ENCODE peak calls at places on chromosomes 6 and 20, in six cellular contexts. B, A, P, W, F and E are unnamed samples.

GRCh38 chr20:25389858-25390537 is 637 bp downstream of the ABHD12 start:
- DNase-seq in B (peak; percentile 49), A (peak; percentile 37), P (peak; percentile 41), W (no peak), F (no peak), E (no peak)

GRCh38 chr6:288861-289260 is 3.4 kb upstream of the DUSP22 start:
- DNase-seq in B (no peak), A (no peak), P (no peak), W (no peak), F (no peak), E (no peak)

GRCh38 chr20:22805970-22806369 is 221.6 kb upstream of the FOXA2 start:
- DNase-seq in B (no peak), A (no peak), P (no peak), W (no peak), F (no peak), E (no peak)

GRCh38 chr20:36454664-36455427 is 86.5 kb upstream of the MYL9 start:
- DNase-seq in B (peak; percentile 45), A (no peak), P (peak; percentile 45), W (peak; percentile 55), F (no peak), E (no peak)

GRCh38 chr6:111681856-111682255 is 76.2 kb upstream of the TRAF3IP2 start:
- DNase-seq in B (no peak), A (no peak), P (no peak), W (no peak), F (no peak), E (no peak)

GRCh38 chr6:39416728-39417127 is 94.2 kb upstream of the KCNK16 start:
- DNase-seq in B (no peak), A (no peak), P (no peak), W (peak; percentile 47), F (no peak), E (no peak)

GRCh38 chr6:57252975-57253374 is 30.9 kb upstream of the RAB23 start:
- DNase-seq in B (no peak), A (no peak), P (no peak), W (no peak), F (no peak), E (no peak)

GRCh38 chr6:31079656-31080261 is 32.6 kb downstream of the C6orf15 start:
- DNase-seq in B (peak; percentile 59), A (peak; percentile 68), P (peak; percentile 73), W (peak; percentile 50), F (no peak), E (no peak)

GRCh38 chr20:62697468-62697912 is 11.1 kb upstream of the NTSR1 start:
- DNase-seq in B (no peak), A (no peak), P (no peak), W (peak; percentile 26), F (no peak), E (no peak)

DNA sequence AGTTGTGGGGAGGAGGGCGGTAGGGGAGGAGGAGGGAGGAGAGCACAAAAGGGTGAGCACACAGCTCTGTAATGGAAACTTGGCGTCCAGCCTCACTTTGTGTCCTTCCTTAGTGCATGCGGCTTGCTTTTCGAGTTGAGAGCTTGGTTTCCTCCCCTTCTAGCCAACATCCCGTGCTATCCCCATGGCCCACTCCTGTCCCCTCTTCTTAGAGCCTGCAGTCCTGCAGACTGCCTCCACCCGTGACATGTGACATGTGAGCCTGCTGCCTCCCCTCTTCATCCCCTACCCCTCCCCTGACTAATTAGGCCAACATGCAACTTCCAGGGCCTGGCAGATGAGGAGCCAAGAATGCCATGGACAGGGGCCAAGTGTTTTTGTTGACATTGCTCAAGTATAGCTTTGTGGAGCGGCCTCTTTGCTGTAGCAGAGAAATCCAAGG is 63.2 kb downstream of the SLC24A3 start:
- DNase-seq in B (peak; percentile 79), A (peak; percentile 86), P (peak; percentile 86), W (peak; percentile 68), F (no peak), E (no peak)
- TF ChIP-seq POLR2A in B (no peak), A (no peak), P (no peak), W (no peak), F (no peak), E (no peak)

DNA sequence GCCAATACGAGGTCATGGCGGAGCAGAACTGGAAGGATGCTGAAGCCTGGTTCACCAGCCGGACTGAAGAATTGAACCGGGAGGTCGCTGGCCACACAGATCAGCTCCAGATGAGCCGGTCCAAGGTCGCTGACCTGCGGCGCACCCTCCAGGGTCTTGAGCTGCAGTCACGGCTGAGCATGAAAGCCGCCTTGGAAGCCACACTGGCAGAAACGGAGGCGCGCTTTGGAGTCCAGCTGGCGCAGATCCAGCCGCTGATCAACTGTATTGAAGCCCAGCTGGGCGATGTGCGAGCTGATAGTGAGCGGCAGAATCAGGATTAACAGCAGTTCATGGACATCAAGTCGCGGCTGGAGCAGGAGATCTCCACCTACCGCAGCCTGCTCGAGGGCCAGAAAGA is 296.9 kb downstream of the OGFRL1 start:
- DNase-seq in B (no peak), A (no peak), P (no peak), W (no peak), F (no peak), E (no peak)
- TF ChIP-seq CTCF in B (no peak), A (no peak), P (no peak), W (no peak), F (no peak), E (no peak)

DNA sequence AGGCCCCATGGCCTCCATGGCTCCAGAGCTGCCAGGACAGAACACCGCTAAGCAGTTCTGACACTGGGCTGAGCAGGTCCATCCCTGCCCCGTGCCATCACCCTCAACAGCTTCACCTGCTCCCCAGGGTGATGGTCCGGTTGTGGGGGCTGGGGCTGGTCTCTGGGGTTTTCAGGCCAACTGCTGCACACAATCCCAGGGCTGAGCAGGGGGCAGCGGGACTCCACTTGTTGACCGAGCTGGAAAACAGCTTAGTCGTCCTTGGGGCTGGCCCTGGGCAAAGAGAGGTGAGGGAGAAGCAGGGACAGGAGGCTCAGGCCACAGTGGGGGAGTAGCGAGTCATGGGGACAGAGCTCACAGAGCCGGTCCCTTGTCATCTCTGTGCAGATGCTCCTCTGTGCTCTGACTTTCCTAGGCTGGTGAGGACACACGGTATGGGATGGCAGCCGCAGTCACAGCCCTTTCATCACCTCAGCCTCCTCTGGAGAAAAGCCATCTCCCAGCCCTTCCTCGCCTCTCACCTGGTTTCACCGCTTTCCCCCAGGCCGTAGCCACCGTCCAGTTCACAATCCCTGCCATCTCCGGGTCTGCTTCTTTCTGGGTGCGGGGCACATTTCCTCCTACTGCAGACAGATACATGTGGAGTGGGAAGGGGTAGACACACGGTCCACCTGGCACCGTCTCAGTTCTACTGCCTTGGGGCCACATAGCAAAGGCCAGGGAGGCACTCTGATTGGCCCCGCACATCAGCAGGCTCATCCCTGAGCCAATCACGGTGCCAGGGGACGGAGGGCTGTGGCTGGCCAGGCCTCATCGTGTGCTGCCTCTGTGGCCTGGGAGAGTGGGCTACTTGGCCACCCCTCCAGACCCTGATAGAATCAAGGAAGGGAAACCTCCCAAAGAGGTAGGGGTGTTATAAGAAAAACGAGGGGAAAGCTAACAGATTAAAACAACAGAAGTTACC is 19.1 kb downstream of the MDFI start:
- DNase-seq in B (no peak), A (no peak), P (no peak), W (no peak), F (no peak), E (no peak)
- TF ChIP-seq POLR2A in B (no peak), A (no peak), P (no peak), W (no peak), F (no peak), E (no peak)

GRCh38 chr6:53793318-53793975 is 1.4 kb upstream of the LRRC1 start:
- DNase-seq in B (peak; percentile 40), A (peak; percentile 28), P (peak; percentile 80), W (peak; percentile 31), F (no peak), E (no peak)
- TF ChIP-seq CTCF in B (no peak), A (no peak), P (no peak), W (no peak), F (no peak), E (no peak)

GRCh38 chr6:56040271-56040670 is 164.9 kb upstream of the BMP5 start:
- DNase-seq in B (no peak), A (no peak), P (no peak), W (no peak), F (no peak), E (no peak)

GRCh38 chr6:56040875-56041274 is 165.5 kb upstream of the BMP5 start:
- DNase-seq in B (no peak), A (no peak), P (no peak), W (no peak), F (no peak), E (no peak)

GRCh38 chr6:56043076-56043475 is 167.7 kb upstream of the BMP5 start:
- DNase-seq in B (no peak), A (no peak), P (no peak), W (no peak), F (no peak), E (no peak)

GRCh38 chr6:56043761-56044160 is 168.4 kb upstream of the BMP5 start:
- DNase-seq in B (no peak), A (no peak), P (no peak), W (no peak), F (no peak), E (no peak)

GRCh38 chr6:56041591-56041990 is 166.2 kb upstream of the BMP5 start:
- DNase-seq in B (no peak), A (no peak), P (no peak), W (no peak), F (no peak), E (no peak)
- TF ChIP-seq POLR2A in B (no peak), A (no peak), P (no peak), W (no peak), F (no peak), E (no peak)

DNA sequence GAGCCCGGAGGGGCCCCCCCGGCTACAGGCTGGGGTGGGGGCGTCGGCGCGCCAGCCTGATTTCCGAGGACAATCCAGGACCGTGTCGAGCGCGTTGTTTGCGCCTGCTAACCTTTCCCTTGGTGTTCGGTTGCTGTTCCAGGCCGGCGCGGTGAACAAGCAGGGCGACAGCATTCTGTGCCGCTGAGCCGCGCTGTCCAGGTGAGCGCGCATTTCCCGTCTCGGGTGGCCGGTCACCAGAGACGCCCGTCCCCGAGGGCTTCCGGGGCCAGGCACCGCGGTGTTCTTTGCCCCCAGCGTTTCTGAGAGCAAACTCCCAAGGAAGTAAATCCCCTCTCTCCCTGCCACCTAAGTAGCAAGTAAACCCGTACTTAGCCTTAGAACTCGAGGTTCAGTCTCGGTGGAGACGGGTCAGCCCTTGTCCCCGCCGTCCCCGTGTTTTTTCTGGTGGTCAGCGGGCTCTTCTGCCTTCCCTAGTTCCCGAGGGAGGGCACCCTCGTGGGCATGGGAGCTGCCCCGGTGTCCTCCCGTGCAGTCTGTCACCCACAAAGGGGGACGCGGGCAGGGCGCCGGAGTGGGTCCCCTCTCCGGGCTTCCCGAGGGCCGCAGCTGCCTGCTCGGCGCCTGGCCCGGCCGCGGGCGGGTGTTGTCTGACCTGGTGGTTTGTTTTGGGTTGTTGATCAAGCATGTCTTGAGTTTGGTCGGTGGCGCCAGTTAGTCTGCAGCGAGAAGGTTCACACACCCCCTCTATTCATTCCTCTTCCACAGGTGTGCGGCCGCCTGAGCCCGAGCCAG is 1.5 kb downstream of the ID4 start:
- DNase-seq in B (peak; percentile 25), A (peak; percentile 21), P (peak; percentile 74), W (peak; percentile 73), F (no peak), E (no peak)
- TF ChIP-seq CTCF in B (no peak), A (no peak), P (no peak), W (no peak), F (no peak), E (no peak)

GRCh38 chr6:146915671-146916127 is 288.5 kb upstream of the STXBP5 start:
- DNase-seq in B (no peak), A (no peak), P (no peak), W (no peak), F (no peak), E (no peak)
- TF ChIP-seq POLR2A in B (no peak), A (no peak), P (no peak), W (no peak), F (no peak), E (no peak)